ENCODE peak calls at places on chromosomes 16 and 17, in nine cellular contexts. B, P, Y, M, R, A, X, L and G are unnamed samples.

GRCh38 chr17:77935121-77935571 is 23.4 kb upstream of the TNRC6C start:
- DNase-seq in P (no peak), Y (no peak), L (no peak), R (no peak), A (peak; percentile 31), B (no peak), X (no peak), M (no peak), G (no peak)

GRCh38 chr17:43360376-43360738 is 38.4 kb upstream of the ARL4D start:
- DNase-seq in L (peak; percentile 91), X (no peak), R (peak; percentile 69), B (peak; percentile 39), M (peak; percentile 94), P (peak; percentile 85), A (no peak), Y (peak; percentile 75), G (no peak)

GRCh38 chr17:58120195-58120822 is 27.9 kb upstream of the OR4D1 start:
- DNase-seq in L (peak; percentile 76), Y (peak; percentile 68), B (peak; percentile 44), M (peak; percentile 72), A (peak; percentile 78), R (no peak), P (no peak), X (no peak), G (no peak)

GRCh38 chr16:13961099-13961811 is 41.3 kb downstream of the ERCC4 start:
- DNase-seq in B (no peak), P (no peak), A (no peak), X (no peak), R (no peak), Y (peak; percentile 70), M (peak; percentile 19), L (peak; percentile 97), G (no peak)

GRCh38 chr16:83852774-83853173 is 45.0 kb downstream of the HSBP1 start:
- DNase-seq in Y (no peak), M (no peak), R (no peak), L (no peak), X (no peak), B (no peak), A (no peak), P (no peak), G (no peak)

GRCh38 chr17:67750067-67750466 is 32.3 kb downstream of the NOL11 start:
- DNase-seq in Y (no peak), L (no peak), X (no peak), M (no peak), P (no peak), A (no peak), B (no peak), R (no peak), G (no peak)

GRCh38 chr17:29378495-29378894 is 11.7 kb upstream of the TAOK1 start:
- DNase-seq in M (no peak), Y (no peak), L (peak; percentile 33), P (no peak), R (no peak), A (no peak), B (no peak), X (no peak), G (no peak)

GRCh38 chr17:8629371-8630226 is 926 bp downstream of the MYH10 start:
- DNase-seq in P (no peak), L (no peak), X (peak; percentile 40), A (peak; percentile 63), B (peak; percentile 32), M (peak; percentile 34), R (peak; percentile 28), Y (peak; percentile 18), G (no peak)

GRCh38 chr17:7849185-7850117 is 5.4 kb upstream of the TMEM88 start:
- DNase-seq in Y (no peak), A (no peak), M (no peak), R (no peak), P (no peak), B (no peak), L (no peak), X (no peak), G (peak; percentile 7)

GRCh38 chr17:68228817-68229570 is 18.8 kb upstream of the AMZ2 start:
- DNase-seq in L (no peak), R (no peak), A (no peak), P (no peak), X (no peak), Y (no peak), B (no peak), M (no peak), G (no peak)

GRCh38 chr17:45090711-45091110 is 29.6 kb downstream of the NMT1 start:
- DNase-seq in M (no peak), P (no peak), R (no peak), B (no peak), Y (no peak), X (no peak), A (no peak), L (peak; percentile 54), G (peak; percentile 0)

GRCh38 chr16:51129105-51129504 is 22.0 kb downstream of the SALL1 start:
- DNase-seq in M (no peak), Y (peak; percentile 11), B (no peak), R (no peak), P (no peak), A (no peak), L (no peak), X (no peak), G (no peak)

GRCh38 chr17:79162012-79162577 is 87.5 kb downstream of the ENGASE start:
- DNase-seq in M (no peak), R (no peak), P (no peak), L (no peak), A (no peak), Y (no peak), B (no peak), X (no peak), G (no peak)

GRCh38 chr16:56864910-56865309 is at the start of gene SLC12A3:
- DNase-seq in Y (no peak), R (no peak), L (no peak), A (no peak), B (no peak), P (no peak), X (no peak), M (no peak), G (no peak)

GRCh38 chr17:59330314-59330942 is 1.0 kb upstream of the YPEL2 start:
- DNase-seq in Y (no peak), X (peak; percentile 42), P (peak; percentile 78), B (peak; percentile 91), A (peak; percentile 69), R (peak; percentile 76), M (no peak), L (no peak), G (no peak)

GRCh38 chr16:12794486-12795399 is 8.9 kb downstream of the CPPED1 start:
- DNase-seq in Y (no peak), A (no peak), L (no peak), M (no peak), R (no peak), X (peak; percentile 70), B (no peak), P (no peak), G (no peak)

GRCh38 chr16:16062023-16062932 is 112.9 kb downstream of the ABCC1 start:
- DNase-seq in L (no peak), R (no peak), A (no peak), M (no peak), P (no peak), X (peak; percentile 29), Y (no peak), B (no peak), G (no peak)

GRCh38 chr17:79970576-79971068 is 65.0 kb downstream of the TBC1D16 start:
- DNase-seq in M (peak; percentile 53), A (peak; percentile 85), B (peak; percentile 74), L (peak; percentile 69), X (peak; percentile 15), Y (no peak), P (peak; percentile 35), R (no peak), G (no peak)

DNA sequence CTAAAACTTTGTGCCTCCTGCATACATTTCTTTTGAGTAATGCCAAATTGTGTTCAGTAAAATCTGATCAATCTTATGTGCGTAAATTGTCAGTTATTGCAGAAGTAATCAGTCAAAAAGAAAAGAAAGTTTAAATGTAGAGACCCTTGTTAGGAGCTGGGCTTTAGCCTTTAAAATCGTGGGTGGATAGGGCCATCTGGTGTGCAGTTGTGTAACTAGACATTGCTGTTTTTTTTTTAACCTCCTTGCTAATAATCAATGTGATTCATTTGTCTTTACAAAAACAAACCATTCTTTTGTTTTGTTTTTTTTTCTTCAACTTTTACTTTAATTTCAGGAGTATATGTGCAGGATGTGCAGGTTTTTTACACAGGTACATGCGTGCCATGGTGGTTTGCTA is 5.3 kb upstream of the WWOX start:
- DNase-seq in R (no peak), A (no peak), X (no peak), Y (no peak), M (no peak), B (no peak), L (peak; percentile 38), P (no peak), G (no peak)
- TF ChIP-seq CTCF in R (peak; percentile 16), A (peak; percentile 55), X (peak; percentile 14), Y (no peak), M (no peak), B (no peak), L (peak; percentile 56), P (no peak), G (peak; percentile 43)

GRCh38 chr17:82048571-82048971 is 3.0 kb downstream of the RFNG start:
- DNase-seq in A (no peak), P (no peak), R (no peak), Y (no peak), L (no peak), X (no peak), M (no peak), B (no peak), G (no peak)
- TF ChIP-seq CTCF in A (no peak), P (no peak), R (no peak), Y (no peak), L (no peak), X (no peak), M (no peak), B (no peak), G (no peak)

GRCh38 chr16:77784441-77785356 is 3.7 kb upstream of the VAT1L start:
- DNase-seq in P (no peak), X (no peak), B (no peak), M (peak; percentile 18), L (peak; percentile 44), R (no peak), Y (no peak), A (no peak), G (no peak)

GRCh38 chr16:77781091-77781490 is 7.3 kb upstream of the VAT1L start:
- DNase-seq in P (no peak), A (no peak), M (no peak), B (no peak), R (no peak), L (no peak), X (no peak), Y (no peak), G (no peak)

GRCh38 chr16:77785365-77785764 is 3.0 kb upstream of the VAT1L start:
- DNase-seq in L (no peak), Y (no peak), B (no peak), M (no peak), A (no peak), X (no peak), R (no peak), P (no peak), G (no peak)

GRCh38 chr16:77780378-77780837 is 8.0 kb upstream of the VAT1L start:
- DNase-seq in R (peak; percentile 27), L (peak; percentile 93), B (no peak), A (no peak), P (no peak), M (peak; percentile 81), X (no peak), Y (peak; percentile 92), G (no peak)

GRCh38 chr16:77782694-77783093 is 5.7 kb upstream of the VAT1L start:
- DNase-seq in R (no peak), Y (no peak), A (no peak), X (no peak), B (no peak), L (peak; percentile 64), P (no peak), M (peak; percentile 12), G (no peak)
- TF ChIP-seq CTCF in R (no peak), Y (peak; percentile 51), A (peak; percentile 65), X (peak; percentile 36), B (no peak), L (peak; percentile 69), P (no peak), M (no peak), G (peak; percentile 60)

GRCh38 chr17:54662978-54663876 is 237.4 kb upstream of the TOM1L1 start:
- DNase-seq in X (no peak), Y (no peak), B (no peak), R (no peak), P (no peak), L (no peak), M (no peak), A (peak; percentile 84), G (no peak)
- TF ChIP-seq CTCF in X (no peak), Y (no peak), B (no peak), R (no peak), P (no peak), L (no peak), M (no peak), A (peak; percentile 45), G (peak; percentile 19)